ENCODE peak calls at places on chromosomes 13 and 19, in ten cellular contexts. J, P, E, A, I, M, Q, S, H and D are unnamed samples.

GRCh38 chr13:106143392-106143791 is 392.1 kb downstream of the EFNB2 start:
- DNase-seq in M (no peak), E (no peak), P (peak; percentile 78), A (no peak), Q (no peak), J (no peak), S (peak; percentile 35), H (no peak), I (no peak), D (no peak)

GRCh38 chr19:54648129-54648528 is 14.7 kb upstream of the LILRB4 start:
- DNase-seq in Q (no peak), I (no peak), E (no peak), J (no peak), A (no peak), S (no peak), P (no peak), H (no peak), M (no peak), D (no peak)

GRCh38 chr13:93226623-93227279 is at the start of gene GPC6:
- DNase-seq in E (peak; percentile 93), Q (no peak), A (no peak), M (peak; percentile 18), I (no peak), H (peak; percentile 25), J (peak; percentile 32), S (peak; percentile 89), P (peak; percentile 98), D (peak; percentile 57)

GRCh38 chr19:1238373-1239303 is 833 bp upstream of the CBARP start:
- DNase-seq in E (no peak), H (no peak), Q (no peak), J (no peak), M (no peak), S (no peak), P (no peak), I (no peak), A (no peak), D (no peak)

GRCh38 chr19:3224346-3225325 is at the start of gene CELF5:
- DNase-seq in I (no peak), J (peak; percentile 54), P (peak; percentile 11), E (no peak), M (peak; percentile 53), H (peak; percentile 52), A (no peak), S (peak; percentile 10), Q (peak; percentile 96), D (peak; percentile 58)

GRCh38 chr13:32426191-32426980 is 1.5 kb downstream of the N4BP2L1 start:
- DNase-seq in P (peak; percentile 36), Q (peak; percentile 71), A (peak; percentile 77), M (peak; percentile 25), S (no peak), I (no peak), E (no peak), H (no peak), J (no peak), D (no peak)

GRCh38 chr13:36815069-36815468 is 4.0 kb upstream of the RFXAP start:
- DNase-seq in Q (no peak), M (no peak), P (no peak), I (no peak), A (no peak), S (peak; percentile 6), E (no peak), H (no peak), J (no peak), D (no peak)

GRCh38 chr13:50224534-50224933 is 209.3 kb downstream of the KCNRG start:
- DNase-seq in J (no peak), E (peak; percentile 95), H (no peak), I (no peak), P (peak; percentile 82), S (no peak), M (no peak), A (no peak), Q (no peak), D (no peak)

GRCh38 chr13:97111705-97112104 is 110.4 kb upstream of the MBNL2 start:
- DNase-seq in A (no peak), M (no peak), I (no peak), Q (no peak), E (no peak), S (no peak), H (no peak), J (no peak), P (no peak), D (no peak)

GRCh38 chr13:58480011-58480410 is 848.5 kb downstream of the PCDH17 start:
- DNase-seq in I (no peak), A (no peak), Q (no peak), H (no peak), M (no peak), E (no peak), S (no peak), J (no peak), P (no peak), D (no peak)

GRCh38 chr19:58296086-58296485 is 9.1 kb upstream of the ERVK3-1 start:
- DNase-seq in S (no peak), I (no peak), H (no peak), A (no peak), M (no peak), P (no peak), J (no peak), Q (no peak), E (no peak), D (no peak)

GRCh38 chr19:44748426-44749254 is at the start of gene BCL3:
- DNase-seq in A (peak; percentile 96), Q (peak; percentile 95), H (no peak), J (peak; percentile 84), E (peak; percentile 77), S (peak; percentile 64), P (no peak), M (peak; percentile 90), I (peak; percentile 65), D (no peak)

GRCh38 chr13:86608739-86609138 is 809.5 kb upstream of the SLITRK6 start:
- DNase-seq in H (no peak), S (no peak), E (no peak), P (no peak), J (no peak), I (no peak), Q (no peak), M (no peak), A (no peak), D (no peak)
- TF ChIP-seq CTCF in H (no peak), S (no peak), E (no peak), P (no peak), J (no peak), I (no peak), Q (no peak), M (no peak), A (no peak), D (no peak)

DNA sequence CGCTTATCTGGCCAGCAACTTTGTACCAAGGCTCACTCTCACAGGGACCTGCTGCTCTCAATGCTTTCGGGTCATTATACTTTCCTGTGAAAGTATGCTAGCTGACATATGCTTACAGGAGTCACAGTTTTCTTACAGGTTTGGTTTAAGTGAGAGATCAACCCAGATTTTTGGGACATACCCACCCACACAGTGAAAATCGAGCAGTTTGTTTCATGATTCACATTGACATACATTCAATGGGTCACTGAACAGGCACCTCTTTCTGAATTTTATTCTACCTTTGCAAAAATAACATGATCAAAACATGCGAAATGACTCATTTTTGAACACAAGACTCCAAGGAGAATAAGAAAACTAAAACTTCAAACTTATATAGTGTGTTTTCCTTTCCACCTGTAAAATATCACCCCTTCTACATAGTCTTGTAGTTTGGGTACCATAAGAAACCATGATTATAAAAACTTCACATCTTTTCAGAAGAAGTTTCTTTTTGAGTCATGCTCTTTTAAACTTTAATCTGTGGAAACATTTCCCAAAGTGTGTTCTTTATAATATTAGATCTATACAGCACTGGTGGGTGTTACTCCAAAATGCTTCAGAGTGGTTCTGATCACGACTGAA is 44.3 kb upstream of the TEX29 start:
- DNase-seq in H (no peak), P (no peak), E (no peak), J (no peak), S (no peak), Q (no peak), M (no peak), A (no peak), I (no peak), D (no peak)
- TF ChIP-seq CTCF in H (no peak), P (no peak), E (no peak), J (no peak), S (no peak), Q (no peak), M (no peak), A (no peak), I (no peak), D (no peak)

DNA sequence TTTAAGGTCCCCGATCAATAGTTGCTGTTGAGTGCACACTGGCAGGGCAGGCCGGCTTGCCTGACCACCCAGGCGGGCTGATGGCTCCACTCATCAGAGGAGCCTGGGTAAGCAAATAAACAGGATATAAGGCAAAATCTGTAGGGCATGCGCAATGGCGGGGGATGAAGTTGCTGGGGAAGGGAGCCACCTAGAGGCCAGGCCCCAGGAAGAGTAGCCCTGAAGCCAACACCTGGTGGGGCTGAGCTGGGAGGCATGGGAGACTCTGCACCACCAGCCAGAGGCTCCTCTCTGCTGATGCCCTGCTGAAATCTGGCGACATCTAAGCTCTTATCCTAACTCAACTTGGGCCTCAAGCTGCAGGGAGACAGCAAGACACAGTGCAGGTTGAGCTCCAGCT is 324.3 kb downstream of the ZNF536 start:
- DNase-seq in H (peak; percentile 51), A (no peak), E (no peak), S (no peak), Q (no peak), J (no peak), M (no peak), I (no peak), P (peak; percentile 44), D (peak; percentile 38)
- TF ChIP-seq CTCF in H (peak; percentile 71), A (no peak), E (no peak), S (peak; percentile 14), Q (no peak), J (no peak), M (no peak), I (peak; percentile 44), P (peak; percentile 58), D (peak; percentile 57)

DNA sequence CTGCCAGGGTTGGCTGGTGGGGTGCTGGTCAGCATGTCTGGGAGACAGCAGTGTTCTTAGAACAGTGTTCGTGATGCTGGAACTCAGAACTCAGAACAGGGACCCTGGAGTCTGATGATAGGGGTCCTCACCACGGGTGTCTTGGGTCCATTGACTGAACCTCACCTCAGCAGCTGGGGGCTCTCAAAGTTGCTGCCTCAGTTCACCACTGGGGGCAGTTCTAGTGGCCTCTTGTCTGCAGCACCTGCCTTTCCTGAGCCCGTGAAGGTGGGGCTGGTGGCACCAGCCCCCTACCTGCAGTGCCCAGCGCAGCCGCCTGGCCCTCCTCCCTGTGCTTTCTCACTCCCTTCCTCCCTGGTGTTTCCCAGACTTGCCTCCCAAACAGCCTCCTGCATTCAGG is 28.5 kb downstream of the SAFB start:
- DNase-seq in M (no peak), S (no peak), P (no peak), E (no peak), I (no peak), J (no peak), Q (no peak), A (peak; percentile 41), H (no peak), D (no peak)
- TF ChIP-seq CTCF in M (no peak), S (no peak), P (peak; percentile 11), E (no peak), I (no peak), J (no peak), Q (no peak), A (no peak), H (no peak), D (no peak)